ENCODE peak calls at places on chromosomes 5 and 9, in six cellular contexts. Y is mammary epithelial cell, N is ovary, H is breast epithelium, V is cardiac fibroblast, J is hepatocyte. Z is an unnamed sample.

GRCh38 chr5:181260720-181261319 is at the start of gene TRIM52:
- DNase-seq in Y (peak; percentile 84), N (peak; percentile 92), H (peak; percentile 71), V (peak; percentile 91), J (peak; percentile 94), Z (peak; percentile 56)

GRCh38 chr5:102545175-102545574 is 46.4 kb upstream of the SLCO6A1 start:
- DNase-seq in Y (no peak), N (no peak), H (no peak), V (peak; percentile 12), J (peak; percentile 67), Z (no peak)

GRCh38 chr5:14627270-14627669 is 37.2 kb upstream of the OTULIN start:
- DNase-seq in Y (no peak), N (no peak), H (no peak), V (no peak), J (no peak), Z (no peak)

GRCh38 chr9:130196643-130197042 is 24.4 kb downstream of the NCS1 start:
- DNase-seq in Y (no peak), N (no peak), H (no peak), V (peak; percentile 38), J (no peak), Z (no peak)

GRCh38 chr5:128842241-128842640 is 123.0 kb upstream of the SLC27A6 start:
- DNase-seq in Y (no peak), N (no peak), H (no peak), V (peak; percentile 14), J (no peak), Z (no peak)

GRCh38 chr9:132546148-132547051 is 36.0 kb upstream of the BARHL1 start:
- DNase-seq in Y (no peak), N (peak; percentile 51), H (no peak), V (peak; percentile 33), J (peak; percentile 64), Z (no peak)

GRCh38 chr9:77977210-77977611 is 54.4 kb downstream of the GNAQ start:
- DNase-seq in Y (peak; percentile 84), N (peak; percentile 76), H (peak; percentile 34), V (peak; percentile 87), J (peak; percentile 32), Z (no peak)

GRCh38 chr5:627840-628239 is 15.7 kb downstream of the CEP72 start:
- DNase-seq in Y (no peak), N (no peak), H (no peak), V (no peak), J (no peak), Z (no peak)

GRCh38 chr5:159412284-159413046 is 82.2 kb upstream of the IL12B start:
- DNase-seq in Y (peak; percentile 9), N (no peak), H (no peak), V (peak; percentile 5), J (no peak), Z (no peak)

GRCh38 chr5:15737036-15737821 is 237.2 kb downstream of the FBXL7 start:
- DNase-seq in Y (no peak), N (no peak), H (no peak), V (peak; percentile 48), J (no peak), Z (no peak)

GRCh38 chr9:18800579-18800978 is 232.4 kb downstream of the SAXO1 start:
- DNase-seq in Y (no peak), N (no peak), H (no peak), V (no peak), J (no peak), Z (no peak)

GRCh38 chr5:151087475-151087874 is 6.6 kb upstream of the TNIP1 start:
- DNase-seq in Y (no peak), N (no peak), H (no peak), V (no peak), J (no peak), Z (no peak)

GRCh38 chr9:27151693-27152397 is 42.8 kb downstream of the TEK start:
- DNase-seq in Y (peak; percentile 30), N (no peak), H (no peak), V (peak; percentile 85), J (no peak), Z (no peak)

GRCh38 chr9:133525677-133526076 is 918 bp upstream of the MYMK start:
- DNase-seq in Y (no peak), N (no peak), H (no peak), V (no peak), J (no peak), Z (no peak)

GRCh38 chr5:81344736-81345135 is 43.3 kb downstream of the ZCCHC9 start:
- DNase-seq in Y (no peak), N (no peak), H (no peak), V (no peak), J (no peak), Z (no peak)

GRCh38 chr9:87678650-87679355 is 47.1 kb upstream of the CTSL start:
- DNase-seq in Y (peak; percentile 36), N (no peak), H (peak; percentile 31), V (peak; percentile 88), J (peak; percentile 87), Z (peak; percentile 71)

GRCh38 chr5:157186309-157187045 is 5.8 kb downstream of the ITK start:
- DNase-seq in Y (no peak), N (no peak), H (no peak), V (no peak), J (no peak), Z (no peak)

GRCh38 chr9:130660326-130660682 is 4.1 kb upstream of the PRDM12 start:
- DNase-seq in Y (no peak), N (no peak), H (no peak), V (no peak), J (no peak), Z (no peak)

GRCh38 chr5:28397502-28397941 is 1359.1 kb upstream of the CDH9 start:
- DNase-seq in Y (peak; percentile 72), N (no peak), H (no peak), V (peak; percentile 44), J (peak; percentile 18), Z (no peak)

GRCh38 chr5:107376546-107377276 is 294.0 kb downstream of the EFNA5 start:
- DNase-seq in Y (peak; percentile 33), N (no peak), H (no peak), V (no peak), J (no peak), Z (no peak)

GRCh38 chr9:125701351-125701750 is 5.7 kb downstream of the MAPKAP1 start:
- DNase-seq in Y (peak; percentile 81), N (no peak), H (no peak), V (peak; percentile 44), J (no peak), Z (no peak)

GRCh38 chr9:18393340-18394130 is 80.4 kb upstream of the ADAMTSL1 start:
- DNase-seq in Y (peak; percentile 98), N (peak; percentile 62), H (peak; percentile 67), V (peak; percentile 95), J (peak; percentile 80), Z (no peak)

GRCh38 chr5:74865293-74865798 is 841 bp downstream of the FAM169A start:
- DNase-seq in Y (no peak), N (no peak), H (no peak), V (no peak), J (peak; percentile 26), Z (no peak)

GRCh38 chr5:101142102-101142501 is 239.0 kb upstream of the ST8SIA4 start:
- DNase-seq in Y (no peak), N (no peak), H (no peak), V (no peak), J (no peak), Z (no peak)

GRCh38 chr9:27535701-27536118 is 6.1 kb upstream of the MOB3B start:
- DNase-seq in Y (peak; percentile 38), N (no peak), H (no peak), V (no peak), J (no peak), Z (no peak)

GRCh38 chr9:35357116-35357515 is 132.8 kb upstream of the RUSC2 start:
- DNase-seq in Y (peak; percentile 4), N (no peak), H (no peak), V (no peak), J (no peak), Z (no peak)

GRCh38 chr5:131303537-131303936 is 39.7 kb downstream of the CDC42SE2 start:
- DNase-seq in Y (peak; percentile 31), N (no peak), H (no peak), V (peak; percentile 63), J (no peak), Z (no peak)

GRCh38 chr9:121153642-121154041 is 48.0 kb downstream of the RAB14 start:
- DNase-seq in Y (no peak), N (no peak), H (no peak), V (no peak), J (no peak), Z (no peak)

GRCh38 chr9:135086597-135087488 is 625 bp upstream of the OLFM1 start:
- DNase-seq in Y (no peak), N (no peak), H (no peak), V (no peak), J (no peak), Z (no peak)
- H3K4me3 ChIP-seq in Y (no peak overlapping the region), N (peak overlapping the region; percentile 29), H (peak overlapping the region; percentile 72), V (no peak overlapping the region), J (no peak overlapping the region), Z (peak overlapping the region; percentile 27)

GRCh38 chr5:115841382-115842088 is at the start of the genes AP3S1 and ATG12:
- DNase-seq in Y (peak; percentile 94), N (peak; percentile 93), H (peak; percentile 87), V (peak; percentile 92), J (peak; percentile 95), Z (peak; percentile 72)

GRCh38 chr5:115838885-115839518 is 2.4 kb downstream of the ATG12 start:
- DNase-seq in Y (peak; percentile 48), N (no peak), H (no peak), V (peak; percentile 70), J (peak; percentile 65), Z (no peak)

GRCh38 chr5:115842952-115843351 is 1.2 kb downstream of the AP3S1 start:
- DNase-seq in Y (no peak), N (no peak), H (no peak), V (no peak), J (no peak), Z (no peak)

GRCh38 chr5:115842089-115842881 is 550 bp downstream of the AP3S1 start:
- DNase-seq in Y (peak; percentile 35), N (no peak), H (no peak), V (no peak), J (peak; percentile 88), Z (no peak)

GRCh38 chr5:115840825-115841224 is 540 bp downstream of the ATG12 start:
- DNase-seq in Y (no peak), N (no peak), H (no peak), V (no peak), J (no peak), Z (no peak)
- H3K4me3 ChIP-seq in Y (peak overlapping the region; percentile 88), N (peak overlapping the region; percentile 98), H (peak overlapping the region; percentile 78), V (peak overlapping the region; percentile 80), J (peak overlapping the region; percentile 72), Z (peak overlapping the region; percentile 92)

GRCh38 chr5:94818904-94819303 is 200.4 kb downstream of the SLF1 start:
- DNase-seq in Y (no peak), N (no peak), H (no peak), V (no peak), J (no peak), Z (no peak)
- H3K4me3 ChIP-seq in Y (no peak overlapping the region), N (no peak overlapping the region), H (no peak overlapping the region), V (no peak overlapping the region), J (no peak overlapping the region), Z (no peak overlapping the region)

DNA sequence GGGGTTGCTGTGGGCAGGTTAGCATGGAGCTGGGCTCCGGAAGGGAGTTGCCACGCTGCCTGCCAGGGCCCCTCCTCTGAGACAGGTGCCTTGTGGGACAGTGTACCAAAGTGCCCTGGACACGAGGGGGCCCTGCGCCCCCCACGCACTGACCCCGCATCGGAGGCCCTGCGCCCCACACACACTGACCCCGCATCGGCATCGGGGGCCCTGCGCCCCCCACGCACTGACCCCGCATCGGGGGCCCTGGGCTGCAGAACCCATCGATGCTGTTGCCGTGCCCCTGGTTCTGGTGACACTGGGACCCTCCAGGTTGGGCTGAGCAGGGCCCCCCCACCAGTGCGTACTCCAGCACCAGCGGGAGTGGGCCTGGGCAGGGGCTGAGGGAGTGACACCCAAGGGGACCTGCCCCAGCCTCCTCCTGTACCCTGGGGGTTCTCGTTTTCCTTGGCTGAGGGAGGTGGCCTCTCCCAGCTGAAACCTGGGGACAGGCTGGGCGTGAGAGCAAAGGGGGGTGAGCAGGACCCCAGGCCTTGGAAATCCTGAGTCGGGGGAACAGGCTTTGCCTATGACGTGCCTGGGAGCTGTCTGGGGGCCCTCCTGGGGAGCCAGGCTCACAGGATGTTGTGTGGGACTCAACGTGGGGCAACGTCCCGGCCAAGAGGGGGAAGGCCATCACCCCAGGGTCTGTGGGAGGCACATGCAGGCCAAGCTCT is 6.9 kb downstream of the SAPCD2 start:
- DNase-seq in Y (no peak), N (no peak), H (no peak), V (no peak), J (no peak), Z (no peak)
- H3K4me3 ChIP-seq in Y (no peak overlapping the region), N (no peak overlapping the region), H (peak overlapping the region; percentile 9), V (no peak overlapping the region), J (no peak overlapping the region), Z (no peak overlapping the region)